ENCODE peak calls at places on chromosome 7, in nine cellular contexts. P is tibial nerve; G is OCI-LY7; Z is HFF-Myc; L is transverse colon; K is Panc1; E is endodermal cell; R is CD8-positive, alpha-beta T cell; S is fibroblast of lung. M is an unnamed sample.

GRCh38 chr7:23100697-23101096 is 4.9 kb upstream of the KLHL7 start:
- DNase-seq in P (no peak), G (no peak), Z (no peak), L (no peak), K (no peak), E (peak), R (no peak), S (no peak), M (no peak)

GRCh38 chr7:4759211-4759610 is 16.2 kb upstream of the AP5Z1 start:
- DNase-seq in P (no peak), G (no peak), Z (no peak), L (no peak), K (no peak), E (no peak), R (no peak), S (no peak), M (no peak)

GRCh38 chr7:50681451-50682045 is 101.1 kb downstream of the GRB10 start:
- DNase-seq in P (no peak), G (no peak), Z (no peak), L (no peak), K (no peak), E (no peak), R (no peak), S (no peak), M (peak)

GRCh38 chr7:2010551-2011265 is 222.0 kb downstream of the MAD1L1 start:
- DNase-seq in P (no peak), G (no peak), Z (no peak), L (no peak), K (no peak), E (no peak), R (no peak), S (no peak), M (no peak)

GRCh38 chr7:95376632-95377380 is 19.4 kb downstream of the PON3 start:
- DNase-seq in P (no peak), G (no peak), Z (no peak), L (no peak), K (no peak), E (peak), R (no peak), S (no peak), M (no peak)

GRCh38 chr7:105902325-105902911 is 26.0 kb upstream of the ATXN7L1 start:
- DNase-seq in P (no peak), G (no peak), Z (no peak), L (no peak), K (no peak), E (no peak), R (no peak), S (no peak), M (no peak)

GRCh38 chr7:18829518-18830252 is 287.8 kb downstream of the TWIST1 start:
- DNase-seq in P (peak), G (no peak), Z (no peak), L (no peak), K (no peak), E (no peak), R (no peak), S (peak), M (no peak)

GRCh38 chr7:106767498-106768323 is 97.4 kb upstream of the PIK3CG start:
- DNase-seq in P (no peak), G (peak), Z (no peak), L (no peak), K (no peak), E (no peak), R (no peak), S (peak), M (no peak)

GRCh38 chr7:159040912-159041711 is 103.6 kb downstream of the VIPR2 start:
- DNase-seq in P (no peak), G (no peak), Z (no peak), L (no peak), K (no peak), E (peak), R (peak), S (no peak), M (no peak)

GRCh38 chr7:36473454-36474282 is 84.0 kb downstream of the ANLN start:
- DNase-seq in P (no peak), G (peak), Z (no peak), L (peak), K (no peak), E (peak), R (peak), S (peak), M (peak)

GRCh38 chr7:106618480-106618879 is 42.5 kb downstream of the CCDC71L start:
- DNase-seq in P (no peak), G (no peak), Z (no peak), L (no peak), K (no peak), E (no peak), R (no peak), S (peak), M (no peak)

GRCh38 chr7:142108728-142109505 is 2.6 kb upstream of the MGAM2 start:
- DNase-seq in P (no peak), G (no peak), Z (no peak), L (no peak), K (no peak), E (no peak), R (no peak), S (no peak), M (no peak)

GRCh38 chr7:44396498-44396897 is 71.1 kb upstream of the CAMK2B start:
- DNase-seq in P (no peak), G (no peak), Z (no peak), L (no peak), K (no peak), E (no peak), R (no peak), S (no peak), M (no peak)

GRCh38 chr7:131655866-131656265 is 99.4 kb upstream of the PODXL start:
- DNase-seq in P (no peak), G (no peak), Z (no peak), L (no peak), K (no peak), E (no peak), R (no peak), S (no peak), M (no peak)

GRCh38 chr7:140242057-140243031 is 65.6 kb upstream of the KDM7A start:
- DNase-seq in P (no peak), G (no peak), Z (no peak), L (peak), K (no peak), E (peak), R (no peak), S (no peak), M (no peak)
- H3K4me3 ChIP-seq in P (no peak), G (no peak), Z (no peak), L (no peak), K (no peak), E (peak), R (no peak), S (no peak), M (no peak)

GRCh38 chr7:27116521-27116946 is 14.0 kb downstream of the HOXA4 start:
- DNase-seq in P (no peak), G (no peak), Z (no peak), L (no peak), K (no peak), E (no peak), R (no peak), S (peak), M (no peak)
- TF ChIP-seq CTCF in P (no peak), G (no peak), Z (no peak), L (no peak), K (no peak), E (no peak), R (no peak), S (no peak), M (no peak)

DNA sequence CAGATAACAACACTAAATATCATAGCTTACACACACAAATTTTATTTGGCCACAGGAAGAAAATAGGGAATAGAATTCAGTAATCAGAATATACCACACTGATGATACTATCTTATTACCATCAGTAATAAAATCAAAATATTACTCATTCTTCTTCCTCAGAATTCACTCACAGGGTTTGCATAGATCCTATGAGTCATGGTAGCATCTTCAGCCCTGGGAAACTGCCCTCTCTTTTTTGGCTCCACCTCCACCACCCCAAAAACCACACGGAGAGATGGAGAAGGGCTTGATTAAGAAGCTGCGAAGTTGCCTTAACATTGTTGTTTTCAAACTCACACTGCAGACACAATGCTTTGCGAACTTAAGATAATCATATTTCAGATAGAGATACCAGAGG is 154.1 kb upstream of the AHR start:
- DNase-seq in P (no peak), G (no peak), Z (no peak), L (no peak), K (no peak), E (no peak), R (peak), S (no peak), M (no peak)
- H3K4me3 ChIP-seq in P (no peak), G (no peak), Z (no peak), L (no peak), K (no peak), E (no peak), R (no peak), S (no peak), M (no peak)

GRCh38 chr7:127551941-127552340 is 33.5 kb downstream of the GCC1 start:
- DNase-seq in P (no peak), G (no peak), Z (no peak), L (no peak), K (no peak), E (no peak), R (no peak), S (no peak), M (no peak)

GRCh38 chr7:127546313-127546712 is 39.1 kb downstream of the GCC1 start:
- DNase-seq in P (no peak), G (no peak), Z (no peak), L (no peak), K (no peak), E (no peak), R (no peak), S (no peak), M (no peak)

DNA sequence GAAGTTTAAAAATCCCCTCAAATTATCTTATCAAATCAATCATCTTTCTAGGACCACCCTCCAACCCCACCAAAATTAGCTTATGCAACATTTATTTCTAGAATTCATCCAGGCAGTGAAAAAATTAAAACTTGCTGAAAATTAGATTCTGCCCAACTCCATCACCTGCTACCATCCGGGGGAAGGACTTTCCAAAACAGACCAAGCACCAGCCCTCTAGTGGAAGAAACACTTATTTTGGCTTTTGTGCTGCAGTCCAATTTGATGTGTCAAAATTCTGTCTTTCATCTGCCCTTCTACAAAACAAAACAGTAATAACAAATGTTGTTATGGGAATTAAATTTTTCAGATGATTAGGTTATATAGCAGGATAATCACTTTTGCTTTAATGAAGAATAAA is 35.1 kb downstream of the GCC1 start:
- DNase-seq in P (no peak), G (peak), Z (no peak), L (no peak), K (no peak), E (no peak), R (no peak), S (no peak), M (no peak)
- TF ChIP-seq CTCF in P (no peak), G (peak), Z (peak), L (no peak), K (peak), E (peak), R (no peak), S (peak), M (no peak)

GRCh38 chr7:81603-82342 is 110.6 kb upstream of the FAM20C start:
- DNase-seq in P (no peak), G (no peak), Z (no peak), L (no peak), K (no peak), E (no peak), R (no peak), S (no peak), M (peak)

GRCh38 chr7:82343-83155 is 109.8 kb upstream of the FAM20C start:
- DNase-seq in P (no peak), G (no peak), Z (no peak), L (peak), K (no peak), E (peak), R (no peak), S (no peak), M (no peak)

GRCh38 chr7:83166-83840 is 109.1 kb upstream of the FAM20C start:
- DNase-seq in P (no peak), G (no peak), Z (no peak), L (no peak), K (no peak), E (peak), R (no peak), S (no peak), M (no peak)

GRCh38 chr7:83861-84632 is 108.3 kb upstream of the FAM20C start:
- DNase-seq in P (no peak), G (no peak), Z (no peak), L (no peak), K (no peak), E (peak), R (no peak), S (no peak), M (no peak)

DNA sequence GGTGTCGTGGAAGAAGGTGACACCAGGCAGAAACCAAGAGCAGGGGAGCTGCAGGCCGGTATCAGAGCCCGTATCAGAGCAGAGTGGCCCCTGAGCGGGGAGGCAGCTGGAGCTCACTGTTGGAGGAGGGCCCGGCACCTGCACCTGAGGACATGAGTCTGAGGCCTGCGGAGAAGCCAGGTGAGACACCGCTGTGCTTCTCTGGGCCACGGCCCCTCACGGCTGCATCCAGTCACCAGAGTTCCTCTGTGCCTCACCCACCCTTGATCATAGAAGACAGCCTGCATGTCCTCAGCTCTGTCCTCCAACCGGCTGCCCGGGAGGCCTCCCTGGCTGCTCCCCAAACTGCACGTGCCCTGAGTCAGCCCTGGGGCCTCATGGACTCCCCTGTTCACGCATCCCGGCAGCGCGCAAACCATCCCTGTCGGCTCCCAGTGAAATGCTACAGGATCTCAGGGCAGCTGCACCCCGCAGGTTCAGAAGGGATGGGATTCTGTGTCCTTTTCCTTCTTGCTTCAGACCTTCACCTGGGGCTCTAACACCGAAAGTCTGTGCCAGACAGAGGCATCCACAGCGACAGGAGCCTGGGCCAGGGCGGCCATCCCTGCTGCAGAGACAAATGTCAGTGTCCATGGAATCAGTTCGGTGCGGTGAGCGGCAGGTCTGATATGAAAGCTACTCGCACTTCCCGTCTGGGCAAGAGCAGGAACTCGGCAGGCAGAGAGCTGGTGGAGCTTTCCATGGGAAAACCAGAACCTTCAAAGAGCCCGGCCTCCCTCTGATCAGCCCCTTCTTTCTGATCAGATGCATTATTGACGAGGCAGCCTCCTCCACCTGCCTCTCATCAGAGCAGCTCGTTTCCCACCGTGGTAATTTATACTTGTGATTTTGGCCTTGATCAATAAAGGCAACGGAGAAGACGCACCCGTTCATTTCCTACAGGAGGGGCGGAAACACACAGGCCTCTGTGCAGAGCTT is 111.8 kb upstream of the FAM20C start:
- DNase-seq in P (no peak), G (no peak), Z (no peak), L (no peak), K (no peak), E (peak), R (no peak), S (no peak), M (no peak)
- H3K4me3 ChIP-seq in P (no peak), G (no peak), Z (no peak), L (no peak), K (no peak), E (no peak), R (no peak), S (no peak), M (no peak)

GRCh38 chr7:155069992-155070827 is at the start of gene HTR5A:
- DNase-seq in P (peak), G (peak), Z (peak), L (peak), K (no peak), E (peak), R (peak), S (peak), M (peak)
- TF ChIP-seq CTCF in P (no peak), G (no peak), Z (no peak), L (no peak), K (no peak), E (no peak), R (no peak), S (no peak), M (no peak)

DNA sequence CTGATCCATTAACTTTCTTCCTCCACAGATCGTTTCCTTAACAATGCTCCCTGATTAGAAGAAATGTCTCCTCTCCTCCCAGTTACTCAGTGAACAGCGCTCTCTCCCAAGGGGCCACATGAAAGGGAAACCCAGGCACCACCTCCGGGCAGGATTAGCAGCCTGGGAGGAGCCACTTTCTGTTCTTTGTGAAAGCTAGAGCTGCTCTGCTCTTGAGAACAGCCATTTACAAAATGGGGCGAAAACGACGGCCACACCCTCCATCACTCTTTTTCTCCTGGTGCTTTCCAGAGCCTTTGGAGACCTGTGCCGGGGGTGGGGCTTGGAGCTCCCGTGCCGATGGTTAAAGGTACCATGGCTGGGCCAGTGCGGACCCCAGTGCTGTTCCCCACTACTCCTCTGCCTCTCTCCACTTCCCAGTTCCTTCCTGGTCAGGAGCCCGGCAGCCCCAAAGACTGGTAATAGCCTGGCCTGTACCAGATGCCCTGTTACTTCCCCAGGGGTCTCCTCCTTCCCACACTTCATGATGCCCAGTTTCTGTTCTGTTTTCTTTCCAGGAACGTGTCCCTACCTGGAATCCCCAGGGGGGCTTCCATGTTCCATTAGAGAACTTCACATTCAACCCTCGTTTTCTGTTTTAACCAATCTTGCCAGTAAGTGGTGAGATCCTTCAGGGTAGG is 402.9 kb upstream of the GALNT17 start:
- DNase-seq in P (no peak), G (no peak), Z (no peak), L (peak), K (no peak), E (peak), R (no peak), S (no peak), M (no peak)
- H3K4me3 ChIP-seq in P (no peak), G (no peak), Z (no peak), L (peak), K (no peak), E (no peak), R (no peak), S (no peak), M (no peak)

GRCh38 chr7:20651960-20652544 is 36.6 kb downstream of the ABCB5 start:
- DNase-seq in P (peak), G (no peak), Z (no peak), L (no peak), K (no peak), E (no peak), R (no peak), S (peak), M (no peak)
- TF ChIP-seq CTCF in P (peak), G (peak), Z (no peak), L (peak), K (peak), E (peak), R (no peak), S (peak), M (no peak)

GRCh38 chr7:135979674-135980660 is 2.8 kb upstream of the MTPN start:
- DNase-seq in P (no peak), G (no peak), Z (no peak), L (no peak), K (no peak), E (no peak), R (no peak), S (peak), M (no peak)
- H3K4me3 ChIP-seq in P (no peak), G (peak), Z (no peak), L (no peak), K (no peak), E (no peak), R (peak), S (no peak), M (no peak)

GRCh38 chr7:69076566-69076965 is 521.7 kb upstream of the AUTS2 start:
- DNase-seq in P (no peak), G (no peak), Z (no peak), L (no peak), K (no peak), E (no peak), R (no peak), S (no peak), M (no peak)

GRCh38 chr7:69078997-69079769 is 519.1 kb upstream of the AUTS2 start:
- DNase-seq in P (peak), G (no peak), Z (no peak), L (peak), K (no peak), E (no peak), R (no peak), S (no peak), M (no peak)
- TF ChIP-seq CTCF in P (no peak), G (no peak), Z (no peak), L (no peak), K (no peak), E (no peak), R (no peak), S (no peak), M (no peak)